ENCODE peak calls at places on chromosome 18, in ten cellular contexts. One of them, this sample, is unnamed.

GRCh38 chr18:32468147-32468845 is 2.4 kb downstream of the GAREM1 start:
- DNase-seq in fibroblast of lung: peak
- DNase-seq in PC-9: no peak
- DNase-seq in lower lobe of right lung: no peak
- DNase-seq in kidney: no peak
- DNase-seq in PC-3: no peak
- DNase-seq in WERI-Rb-1: no peak
- DNase-seq in endodermal cell: no peak
- DNase-seq in right lobe of liver: no peak
- DNase-seq in suprapubic skin: no peak
- DNase-seq in this sample: no peak

GRCh38 chr18:55286257-55286825 is 301.7 kb downstream of the TCF4 start:
- DNase-seq in fibroblast of lung: peak
- DNase-seq in PC-9: no peak
- DNase-seq in lower lobe of right lung: no peak
- DNase-seq in kidney: no peak
- DNase-seq in PC-3: no peak
- DNase-seq in WERI-Rb-1: no peak
- DNase-seq in endodermal cell: no peak
- DNase-seq in right lobe of liver: no peak
- DNase-seq in suprapubic skin: no peak
- DNase-seq in this sample: no peak

GRCh38 chr18:74512321-74513053 is 16.3 kb downstream of the CNDP2 start:
- DNase-seq in fibroblast of lung: no peak
- DNase-seq in PC-9: no peak
- DNase-seq in lower lobe of right lung: no peak
- DNase-seq in kidney: peak
- DNase-seq in PC-3: no peak
- DNase-seq in WERI-Rb-1: no peak
- DNase-seq in endodermal cell: no peak
- DNase-seq in right lobe of liver: no peak
- DNase-seq in suprapubic skin: peak
- DNase-seq in this sample: no peak

GRCh38 chr18:32840962-32841361 is 68.1 kb upstream of the KLHL14 start:
- DNase-seq in fibroblast of lung: no peak
- DNase-seq in PC-9: no peak
- DNase-seq in lower lobe of right lung: no peak
- DNase-seq in kidney: no peak
- DNase-seq in PC-3: no peak
- DNase-seq in WERI-Rb-1: no peak
- DNase-seq in endodermal cell: no peak
- DNase-seq in right lobe of liver: no peak
- DNase-seq in suprapubic skin: no peak
- DNase-seq in this sample: no peak

GRCh38 chr18:55821219-55821618 is 233.2 kb upstream of the TCF4 start:
- DNase-seq in fibroblast of lung: peak
- DNase-seq in PC-9: no peak
- DNase-seq in lower lobe of right lung: no peak
- DNase-seq in kidney: no peak
- DNase-seq in PC-3: peak
- DNase-seq in WERI-Rb-1: no peak
- DNase-seq in endodermal cell: no peak
- DNase-seq in right lobe of liver: no peak
- DNase-seq in suprapubic skin: no peak
- DNase-seq in this sample: peak

GRCh38 chr18:54381640-54382039 is 23.9 kb downstream of the C18orf54 start:
- DNase-seq in fibroblast of lung: no peak
- DNase-seq in PC-9: no peak
- DNase-seq in lower lobe of right lung: no peak
- DNase-seq in kidney: no peak
- DNase-seq in PC-3: no peak
- DNase-seq in WERI-Rb-1: no peak
- DNase-seq in endodermal cell: no peak
- DNase-seq in right lobe of liver: no peak
- DNase-seq in suprapubic skin: no peak
- DNase-seq in this sample: no peak

GRCh38 chr18:615773-616172 is 19.0 kb downstream of the CLUL1 start:
- DNase-seq in fibroblast of lung: peak
- DNase-seq in PC-9: no peak
- DNase-seq in lower lobe of right lung: no peak
- DNase-seq in kidney: no peak
- DNase-seq in PC-3: no peak
- DNase-seq in WERI-Rb-1: no peak
- DNase-seq in endodermal cell: no peak
- DNase-seq in right lobe of liver: no peak
- DNase-seq in suprapubic skin: no peak
- DNase-seq in this sample: no peak

GRCh38 chr18:72692086-72692485 is 147.9 kb upstream of the CBLN2 start:
- DNase-seq in fibroblast of lung: no peak
- DNase-seq in PC-9: peak
- DNase-seq in lower lobe of right lung: no peak
- DNase-seq in kidney: no peak
- DNase-seq in PC-3: no peak
- DNase-seq in WERI-Rb-1: no peak
- DNase-seq in endodermal cell: peak
- DNase-seq in right lobe of liver: no peak
- DNase-seq in suprapubic skin: no peak
- DNase-seq in this sample: no peak

GRCh38 chr18:65547046-65547445 is 203.8 kb upstream of the CDH7 start:
- DNase-seq in fibroblast of lung: no peak
- DNase-seq in PC-9: no peak
- DNase-seq in lower lobe of right lung: no peak
- DNase-seq in kidney: no peak
- DNase-seq in PC-3: peak
- DNase-seq in WERI-Rb-1: no peak
- DNase-seq in endodermal cell: no peak
- DNase-seq in right lobe of liver: no peak
- DNase-seq in suprapubic skin: no peak
- DNase-seq in this sample: no peak

GRCh38 chr18:34951625-34952379 is 89.4 kb upstream of the MAPRE2 start:
- DNase-seq in fibroblast of lung: no peak
- DNase-seq in PC-9: no peak
- DNase-seq in lower lobe of right lung: no peak
- DNase-seq in kidney: no peak
- DNase-seq in PC-3: no peak
- DNase-seq in WERI-Rb-1: no peak
- DNase-seq in endodermal cell: no peak
- DNase-seq in right lobe of liver: no peak
- DNase-seq in suprapubic skin: no peak
- DNase-seq in this sample: no peak

GRCh38 chr18:48842259-48843061 is 108.3 kb downstream of the SMAD7 start:
- DNase-seq in fibroblast of lung: no peak
- DNase-seq in PC-9: no peak
- DNase-seq in lower lobe of right lung: peak
- DNase-seq in kidney: peak
- DNase-seq in PC-3: no peak
- DNase-seq in WERI-Rb-1: no peak
- DNase-seq in endodermal cell: peak
- DNase-seq in right lobe of liver: peak
- DNase-seq in suprapubic skin: peak
- DNase-seq in this sample: peak

GRCh38 chr18:74895686-74896085 is 298.0 kb downstream of the ZNF407 start:
- DNase-seq in fibroblast of lung: peak
- DNase-seq in PC-9: no peak
- DNase-seq in lower lobe of right lung: no peak
- DNase-seq in kidney: no peak
- DNase-seq in PC-3: peak
- DNase-seq in WERI-Rb-1: no peak
- DNase-seq in endodermal cell: no peak
- DNase-seq in right lobe of liver: no peak
- DNase-seq in suprapubic skin: no peak
- DNase-seq in this sample: peak

DNA sequence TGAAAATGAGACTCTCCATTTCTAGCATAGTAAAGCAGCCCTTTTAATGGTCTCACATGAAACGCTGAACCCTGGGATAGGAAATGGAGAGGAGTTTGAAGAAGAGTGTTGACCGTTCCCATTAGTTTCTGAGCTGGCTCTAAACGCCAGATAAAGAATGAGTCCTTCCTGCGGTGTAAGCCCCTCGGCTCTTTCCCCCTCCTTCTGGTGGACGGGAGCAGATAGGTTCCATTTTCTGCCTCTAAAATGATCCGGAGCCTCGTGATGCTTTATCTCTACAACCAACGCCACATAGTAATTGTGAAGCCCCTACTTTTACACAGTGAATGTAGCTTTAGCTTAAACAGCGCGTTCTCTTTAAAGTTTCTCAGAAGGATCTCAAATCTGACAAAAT is 24.1 kb upstream of the ZNF516 start:
- DNase-seq in fibroblast of lung: peak
- DNase-seq in PC-9: no peak
- DNase-seq in lower lobe of right lung: no peak
- DNase-seq in kidney: peak
- DNase-seq in PC-3: no peak
- DNase-seq in WERI-Rb-1: no peak
- DNase-seq in endodermal cell: peak
- DNase-seq in right lobe of liver: no peak
- DNase-seq in suprapubic skin: no peak
- DNase-seq in this sample: no peak
- H3K4me3 ChIP-seq in fibroblast of lung: no peak
- H3K4me3 ChIP-seq in PC-9: no peak
- H3K4me3 ChIP-seq in lower lobe of right lung: peak
- H3K4me3 ChIP-seq in kidney: peak
- H3K4me3 ChIP-seq in PC-3: no peak
- H3K4me3 ChIP-seq in WERI-Rb-1: no peak
- H3K4me3 ChIP-seq in endodermal cell: peak
- H3K4me3 ChIP-seq in right lobe of liver: no peak
- H3K4me3 ChIP-seq in suprapubic skin: peak
- H3K4me3 ChIP-seq in this sample: peak

GRCh38 chr18:2687390-2688001 is 32.0 kb downstream of the SMCHD1 start:
- DNase-seq in fibroblast of lung: no peak
- DNase-seq in PC-9: no peak
- DNase-seq in lower lobe of right lung: no peak
- DNase-seq in kidney: no peak
- DNase-seq in PC-3: no peak
- DNase-seq in WERI-Rb-1: no peak
- DNase-seq in endodermal cell: no peak
- DNase-seq in right lobe of liver: no peak
- DNase-seq in suprapubic skin: no peak
- DNase-seq in this sample: no peak
- H3K27ac ChIP-seq in fibroblast of lung: no peak
- H3K27ac ChIP-seq in PC-9: no peak
- H3K27ac ChIP-seq in lower lobe of right lung: no peak
- H3K27ac ChIP-seq in kidney: no peak
- H3K27ac ChIP-seq in PC-3: no peak
- H3K27ac ChIP-seq in WERI-Rb-1: no peak
- H3K27ac ChIP-seq in endodermal cell: no peak
- H3K27ac ChIP-seq in right lobe of liver: no peak
- H3K27ac ChIP-seq in suprapubic skin: no peak
- H3K27ac ChIP-seq in this sample: no peak

DNA sequence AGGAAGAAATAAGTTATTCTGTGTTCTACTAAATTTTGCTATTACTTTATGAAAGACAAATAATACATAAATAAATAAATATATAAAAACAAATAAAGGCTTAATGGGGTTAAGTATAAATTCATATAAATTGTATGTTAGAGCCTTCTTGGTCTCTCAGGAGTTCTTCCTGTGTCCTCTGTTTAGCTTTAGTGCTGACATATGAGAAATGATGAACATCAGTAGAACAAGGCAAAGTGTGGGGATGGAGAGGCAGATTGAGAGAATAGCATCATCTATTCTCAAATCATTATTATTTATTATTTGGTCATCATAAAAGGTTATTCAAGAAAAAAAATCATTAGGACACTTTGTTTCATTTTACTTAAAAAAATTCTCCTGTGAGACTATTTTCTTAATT is 468.1 kb upstream of the CHST9 start:
- DNase-seq in fibroblast of lung: no peak
- DNase-seq in PC-9: no peak
- DNase-seq in lower lobe of right lung: no peak
- DNase-seq in kidney: no peak
- DNase-seq in PC-3: no peak
- DNase-seq in WERI-Rb-1: no peak
- DNase-seq in endodermal cell: no peak
- DNase-seq in right lobe of liver: no peak
- DNase-seq in suprapubic skin: no peak
- DNase-seq in this sample: no peak
- TF ChIP-seq CTCF in fibroblast of lung: no peak
- TF ChIP-seq CTCF in PC-9: no peak
- TF ChIP-seq CTCF in lower lobe of right lung: no peak
- TF ChIP-seq CTCF in kidney: no peak
- TF ChIP-seq CTCF in PC-3: no peak
- TF ChIP-seq CTCF in WERI-Rb-1: no peak
- TF ChIP-seq CTCF in endodermal cell: no peak
- TF ChIP-seq CTCF in right lobe of liver: no peak
- TF ChIP-seq CTCF in suprapubic skin: no peak
- TF ChIP-seq CTCF in this sample: no peak

GRCh38 chr18:36108601-36109000 is 20.5 kb downstream of the SLC39A6 start:
- DNase-seq in fibroblast of lung: no peak
- DNase-seq in PC-9: no peak
- DNase-seq in lower lobe of right lung: no peak
- DNase-seq in kidney: no peak
- DNase-seq in PC-3: peak
- DNase-seq in WERI-Rb-1: no peak
- DNase-seq in endodermal cell: no peak
- DNase-seq in right lobe of liver: no peak
- DNase-seq in suprapubic skin: no peak
- DNase-seq in this sample: no peak

GRCh38 chr18:36114251-36114650 is 14.9 kb downstream of the SLC39A6 start:
- DNase-seq in fibroblast of lung: no peak
- DNase-seq in PC-9: no peak
- DNase-seq in lower lobe of right lung: no peak
- DNase-seq in kidney: no peak
- DNase-seq in PC-3: no peak
- DNase-seq in WERI-Rb-1: no peak
- DNase-seq in endodermal cell: no peak
- DNase-seq in right lobe of liver: no peak
- DNase-seq in suprapubic skin: no peak
- DNase-seq in this sample: no peak

GRCh38 chr18:36112302-36112701 is 16.8 kb downstream of the SLC39A6 start:
- DNase-seq in fibroblast of lung: no peak
- DNase-seq in PC-9: no peak
- DNase-seq in lower lobe of right lung: no peak
- DNase-seq in kidney: no peak
- DNase-seq in PC-3: no peak
- DNase-seq in WERI-Rb-1: no peak
- DNase-seq in endodermal cell: no peak
- DNase-seq in right lobe of liver: no peak
- DNase-seq in suprapubic skin: no peak
- DNase-seq in this sample: no peak

GRCh38 chr18:36107477-36107876 is 21.7 kb downstream of the SLC39A6 start:
- DNase-seq in fibroblast of lung: no peak
- DNase-seq in PC-9: no peak
- DNase-seq in lower lobe of right lung: no peak
- DNase-seq in kidney: no peak
- DNase-seq in PC-3: no peak
- DNase-seq in WERI-Rb-1: no peak
- DNase-seq in endodermal cell: no peak
- DNase-seq in right lobe of liver: no peak
- DNase-seq in suprapubic skin: no peak
- DNase-seq in this sample: no peak

DNA sequence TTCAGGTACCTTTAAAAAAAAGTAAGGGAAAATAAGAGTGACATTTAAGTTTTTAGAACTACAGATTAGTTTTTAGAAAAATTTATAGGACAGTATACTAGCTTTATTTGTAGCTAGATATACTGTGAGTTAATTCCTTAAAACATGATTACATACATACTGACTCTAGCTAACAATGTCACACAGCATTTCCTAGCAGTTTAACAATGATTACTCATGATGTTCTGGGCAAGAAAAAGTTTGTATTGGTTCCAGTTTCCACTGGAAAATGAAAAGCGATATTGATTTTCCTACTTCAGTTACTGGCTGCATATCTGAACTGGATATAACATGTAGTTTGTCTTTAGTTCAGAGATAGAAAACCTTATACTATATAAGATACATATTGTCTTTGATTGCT is 19.4 kb downstream of the SLC39A6 start:
- DNase-seq in fibroblast of lung: no peak
- DNase-seq in PC-9: no peak
- DNase-seq in lower lobe of right lung: no peak
- DNase-seq in kidney: no peak
- DNase-seq in PC-3: peak
- DNase-seq in WERI-Rb-1: no peak
- DNase-seq in endodermal cell: no peak
- DNase-seq in right lobe of liver: no peak
- DNase-seq in suprapubic skin: no peak
- DNase-seq in this sample: no peak
- H3K4me3 ChIP-seq in fibroblast of lung: no peak
- H3K4me3 ChIP-seq in PC-9: no peak
- H3K4me3 ChIP-seq in lower lobe of right lung: no peak
- H3K4me3 ChIP-seq in kidney: no peak
- H3K4me3 ChIP-seq in PC-3: no peak
- H3K4me3 ChIP-seq in WERI-Rb-1: no peak
- H3K4me3 ChIP-seq in endodermal cell: no peak
- H3K4me3 ChIP-seq in right lobe of liver: no peak
- H3K4me3 ChIP-seq in suprapubic skin: no peak
- H3K4me3 ChIP-seq in this sample: no peak

This sample was measured in brain microvascular endothelial cell.